ENCODE peak calls at places on chromosomes 5 and 9, in four cellular contexts. F is ovary; V is CD8-positive, alpha-beta T cell; L is heart left ventricle. B is an unnamed sample.

GRCh38 chr5:133369161-133369783 is 243.1 kb downstream of the FSTL4 start:
- DNase-seq in L (no peak), V (no peak), F (no peak), B (peak; percentile 44)

GRCh38 chr5:157290156-157290980 is 24.4 kb downstream of the CYFIP2 start:
- DNase-seq in F (no peak), V (no peak), L (no peak), B (no peak)

GRCh38 chr9:121609845-121610637 is 41.4 kb upstream of the DAB2IP start:
- DNase-seq in L (peak; percentile 84), F (peak; percentile 49), V (no peak), B (no peak)

GRCh38 chr5:10289353-10289752 is 18.3 kb downstream of the CMBL start:
- DNase-seq in L (no peak), V (no peak), F (no peak), B (peak; percentile 78)

GRCh38 chr5:148932355-148932935 is 106.0 kb downstream of the ADRB2 start:
- DNase-seq in L (no peak), F (no peak), V (no peak), B (no peak)

GRCh38 chr9:94891183-94891582 is 164.7 kb downstream of the AOPEP start:
- DNase-seq in F (no peak), L (no peak), V (no peak), B (no peak)

GRCh38 chr9:25003686-25004085 is 458.0 kb upstream of the IZUMO3 start:
- DNase-seq in L (no peak), V (no peak), F (no peak), B (no peak)

GRCh38 chr9:85172001-85172978 is 502.8 kb downstream of the NTRK2 start:
- DNase-seq in L (no peak), F (no peak), V (no peak), B (no peak)

GRCh38 chr5:53095931-53096525 is 13.5 kb downstream of the MOCS2 start:
- DNase-seq in L (peak; percentile 33), V (peak; percentile 68), F (peak; percentile 39), B (peak; percentile 80)

GRCh38 chr9:68949271-68950000 is 64.5 kb downstream of the PRKACG start:
- DNase-seq in V (peak; percentile 20), F (peak; percentile 25), L (no peak), B (no peak)

GRCh38 chr9:88075966-88076285 is 62.3 kb downstream of the SPATA31C2 start:
- DNase-seq in L (no peak), F (no peak), V (no peak), B (no peak)

GRCh38 chr9:92716557-92716956 is 46.6 kb upstream of the IPPK start:
- DNase-seq in L (peak; percentile 59), F (peak; percentile 48), V (peak; percentile 90), B (peak; percentile 88)

GRCh38 chr9:68443560-68443959 is 87.1 kb downstream of the PGM5 start:
- DNase-seq in F (no peak), L (no peak), V (no peak), B (no peak)

GRCh38 chr5:124438390-124439380 is 307.8 kb downstream of the ZNF608 start:
- DNase-seq in L (no peak), F (no peak), V (no peak), B (no peak)

GRCh38 chr9:6973089-6973488 is 215.3 kb downstream of the KDM4C start:
- DNase-seq in F (no peak), V (no peak), L (no peak), B (no peak)

GRCh38 chr5:179755022-179755421 is 22.4 kb downstream of the MAML1 start:
- DNase-seq in F (no peak), L (no peak), V (no peak), B (no peak)

GRCh38 chr9:117355542-117355941 is 59.3 kb downstream of the ASTN2 start:
- DNase-seq in L (no peak), V (no peak), F (no peak), B (no peak)

GRCh38 chr5:6979061-6979460 is 265.8 kb downstream of the TENT4A start:
- DNase-seq in V (no peak), L (no peak), F (no peak), B (no peak)

GRCh38 chr5:154395407-154396106 is 50.2 kb upstream of the SAP30L start:
- DNase-seq in L (peak; percentile 40), F (no peak), V (no peak), B (no peak)

GRCh38 chr5:137916923-137917322 is 27.7 kb downstream of the PKD2L2 start:
- DNase-seq in V (no peak), L (no peak), F (no peak), B (no peak)

GRCh38 chr9:121294866-121295661 is 27.1 kb downstream of the GSN start:
- DNase-seq in L (no peak), V (no peak), F (peak; percentile 75), B (peak; percentile 81)

GRCh38 chr5:139848508-139849100 is 53.0 kb downstream of the PSD2 start:
- DNase-seq in F (peak; percentile 55), V (no peak), L (peak; percentile 43), B (peak; percentile 75)

GRCh38 chr5:63401434-63402046 is 560.7 kb downstream of the HTR1A start:
- DNase-seq in V (no peak), L (peak; percentile 31), F (peak; percentile 21), B (no peak)

GRCh38 chr9:131870156-131870555 is 130.3 kb upstream of the RAPGEF1 start:
- DNase-seq in L (no peak), F (no peak), V (no peak), B (no peak)

GRCh38 chr5:131608597-131608996 is 26.4 kb downstream of the RAPGEF6 start:
- DNase-seq in L (no peak), V (no peak), F (no peak), B (no peak)

GRCh38 chr9:116669296-116669695 is 17.8 kb upstream of the TRIM32 start:
- DNase-seq in L (no peak), F (no peak), V (no peak), B (no peak)

GRCh38 chr5:180798193-180798592 is 4.4 kb downstream of the MGAT1 start:
- DNase-seq in V (no peak), F (no peak), L (no peak), B (no peak)

GRCh38 chr5:154403776-154404387 is 41.9 kb upstream of the SAP30L start:
- DNase-seq in V (no peak), F (no peak), L (no peak), B (no peak)

DNA sequence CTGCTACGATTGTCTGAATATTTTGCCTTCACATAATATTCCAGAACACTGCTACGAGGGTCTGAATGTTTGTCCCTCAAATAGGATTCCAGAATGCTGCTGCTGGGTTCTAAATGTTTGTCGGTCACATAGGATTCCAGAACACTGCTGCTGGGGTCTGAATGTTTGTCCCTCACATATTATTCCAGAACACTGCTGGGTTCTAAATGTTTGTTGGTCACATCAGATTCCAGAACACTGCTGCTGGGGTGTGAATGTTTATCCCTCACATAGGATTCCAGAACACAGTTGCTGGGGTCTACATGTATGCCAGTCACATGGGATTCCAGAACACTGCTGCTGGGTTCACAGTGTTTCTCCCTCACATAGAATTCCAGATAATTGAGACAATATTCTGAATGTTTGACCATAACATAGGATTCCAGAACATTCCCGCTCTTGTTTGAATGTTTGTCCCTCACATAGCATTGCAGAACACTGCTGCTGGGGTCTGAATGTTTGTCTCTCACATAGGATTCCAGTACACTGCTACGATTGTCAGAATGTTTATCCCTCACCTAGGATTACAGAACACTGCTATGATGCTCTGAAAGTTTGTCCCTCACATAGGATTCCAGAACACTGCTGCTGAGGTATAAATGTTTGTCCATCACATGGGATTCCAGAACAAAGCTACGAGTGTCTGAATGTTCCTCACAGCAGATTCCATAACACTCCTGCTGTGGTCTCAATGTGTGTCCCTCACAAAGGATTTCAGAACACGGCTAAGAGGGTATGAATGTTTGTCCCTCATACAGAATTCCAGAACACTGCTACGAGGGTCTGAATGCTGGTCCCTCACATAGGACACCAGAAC is 201.8 kb downstream of the FOXD4L6 start:
- DNase-seq in F (no peak), V (no peak), L (no peak), B (no peak)
- H3K9me3 ChIP-seq in F (peaks cover 56% of the 10 kb centered on the region), V (peaks cover 62% of the 10 kb centered on the region), L (peaks cover 87% of the 10 kb centered on the region), B (peaks cover 83% of the 10 kb centered on the region)

GRCh38 chr5:141389153-141390042 is 1.9 kb downstream of the PCDHGB4 start:
- DNase-seq in L (no peak), F (no peak), V (no peak), B (no peak)

GRCh38 chr5:141393267-141393666 is 834 bp downstream of the PCDHGA8 start:
- DNase-seq in V (no peak), F (no peak), L (no peak), B (no peak)

GRCh38 chr5:141392429-141393198 is at the start of gene PCDHGA8:
- DNase-seq in V (no peak), F (no peak), L (no peak), B (no peak)

GRCh38 chr5:141384471-141385267 is 2.1 kb downstream of the PCDHGA7 start:
- DNase-seq in F (no peak), L (no peak), V (no peak), B (no peak)

DNA sequence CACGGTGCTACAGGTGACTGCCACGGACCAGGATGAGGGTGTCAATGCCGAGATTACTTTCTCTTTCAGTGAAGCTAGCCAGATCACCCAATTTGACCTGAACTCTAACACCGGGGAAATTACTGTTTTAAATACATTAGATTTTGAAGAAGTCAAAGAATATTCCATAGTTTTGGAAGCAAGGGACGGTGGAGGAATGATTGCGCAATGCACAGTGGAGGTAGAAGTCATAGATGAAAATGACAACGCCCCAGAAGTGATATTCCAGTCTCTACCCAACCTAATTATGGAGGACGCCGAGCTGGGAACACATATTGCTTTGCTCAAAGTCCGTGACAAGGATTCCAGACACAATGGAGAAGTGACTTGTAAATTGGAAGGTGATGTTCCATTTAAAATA is 1.2 kb downstream of the PCDHGB4 start:
- DNase-seq in V (no peak), F (no peak), L (no peak), B (no peak)
- H3K9me3 ChIP-seq in V (peaks cover 7% of the 10 kb centered on the region), F (peaks cover 57% of the 10 kb centered on the region), L (peaks cover 95% of the 10 kb centered on the region), B (peaks cover 73% of the 10 kb centered on the region)

DNA sequence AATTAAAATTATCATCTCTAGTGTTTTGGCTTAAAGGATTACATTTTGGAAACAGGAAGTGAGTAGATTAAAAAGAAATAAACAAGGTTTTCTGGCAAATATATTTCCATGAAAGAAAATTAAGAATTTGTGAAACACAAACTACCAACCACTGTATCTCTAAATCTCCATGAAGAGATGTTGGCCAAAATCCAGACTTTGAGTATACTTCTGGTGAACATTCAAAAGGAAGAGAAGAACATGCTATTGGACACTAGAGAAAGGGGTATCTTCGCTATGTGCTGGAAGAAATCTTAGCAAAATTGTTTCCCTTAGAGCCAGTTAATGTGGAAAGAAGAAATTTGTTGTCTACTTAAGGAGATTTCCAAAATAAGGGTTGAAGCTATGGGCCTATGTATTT is 710.4 kb upstream of the CTNND2 start:
- DNase-seq in L (no peak), F (no peak), V (no peak), B (no peak)
- H3K9me3 ChIP-seq in L (peaks cover 8% of the 10 kb centered on the region), F (no peaks in the 10 kb centered on the region), V (no peaks in the 10 kb centered on the region), B (peaks cover 8% of the 10 kb centered on the region)

GRCh38 chr5:65799857-65800256 is 77.9 kb downstream of the NLN start:
- DNase-seq in F (no peak), L (no peak), V (no peak), B (no peak)

GRCh38 chr5:65802080-65802479 is 80.1 kb downstream of the NLN start:
- DNase-seq in L (no peak), V (no peak), F (no peak), B (no peak)

GRCh38 chr5:65802820-65803219 is 80.8 kb downstream of the NLN start:
- DNase-seq in F (no peak), V (no peak), L (no peak), B (no peak)

GRCh38 chr5:65801332-65801731 is 79.3 kb downstream of the NLN start:
- DNase-seq in L (no peak), V (no peak), F (no peak), B (no peak)

DNA sequence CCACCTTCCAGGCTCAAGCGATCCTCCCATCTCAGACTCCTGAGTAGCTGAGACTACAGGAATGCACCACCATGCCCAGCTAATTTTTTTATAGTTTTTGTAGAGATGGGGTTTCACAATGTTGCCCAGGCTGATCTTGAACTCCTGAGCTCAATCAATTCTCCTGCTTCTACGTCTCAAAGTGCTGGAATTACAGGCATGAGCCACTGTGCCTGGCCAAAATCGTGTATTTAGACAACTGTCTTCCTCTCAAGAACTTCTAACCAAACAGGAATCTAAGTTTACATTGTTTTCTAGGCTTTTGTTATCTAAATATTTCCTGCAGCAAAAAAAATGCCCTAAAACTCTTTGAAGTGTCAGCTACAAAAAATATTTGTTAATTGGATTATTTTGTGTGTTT is 78.8 kb downstream of the NLN start:
- DNase-seq in V (no peak), L (no peak), F (no peak), B (no peak)
- H3K9me3 ChIP-seq in V (no peaks in the 10 kb centered on the region), L (no peaks in the 10 kb centered on the region), F (no peaks in the 10 kb centered on the region), B (no peaks in the 10 kb centered on the region)

B was measured in suprapubic skin.